ENCODE peak calls at places on chromosomes 6 and 20, in four cellular contexts. P, I, O and E are unnamed samples.

GRCh38 chr6:5130135-5130866 is 45.2 kb downstream of the PPP1R3G start:
- DNase-seq in I (no peak), O (no peak), P (no peak), E (no peak)

GRCh38 chr6:27630727-27631613 is 158.1 kb upstream of the ZNF184 start:
- DNase-seq in P (peak; percentile 82), I (peak; percentile 94), O (peak; percentile 52), E (peak; percentile 74)

GRCh38 chr6:26175428-26176181 is 88.4 kb downstream of the HFE start:
- DNase-seq in O (no peak), I (peak; percentile 88), P (no peak), E (peak; percentile 72)

GRCh38 chr20:46959081-46959692 is 64.5 kb downstream of the EYA2 start:
- DNase-seq in I (no peak), P (no peak), O (no peak), E (peak; percentile 59)

GRCh38 chr6:35343092-35343834 is 905 bp downstream of the PPARD start:
- DNase-seq in O (peak; percentile 55), P (no peak), I (peak; percentile 84), E (no peak)

GRCh38 chr6:144737998-144738397 is 452.9 kb downstream of the UTRN start:
- DNase-seq in P (no peak), I (peak; percentile 28), O (no peak), E (no peak)

GRCh38 chr6:165847407-165848098 is 184.5 kb upstream of the PDE10A start:
- DNase-seq in P (no peak), O (no peak), I (peak; percentile 20), E (no peak)

GRCh38 chr6:75201901-75202672 is 3.8 kb downstream of the COL12A1 start:
- DNase-seq in I (no peak), O (peak; percentile 11), P (no peak), E (no peak)

GRCh38 chr20:37804584-37805566 is 98.1 kb upstream of the VSTM2L start:
- DNase-seq in I (no peak), O (peak; percentile 52), P (no peak), E (no peak)

GRCh38 chr6:36659271-36659670 is 19.2 kb upstream of the CDKN1A start:
- DNase-seq in I (no peak), O (no peak), P (no peak), E (no peak)

GRCh38 chr6:152272486-152272885 is 364.7 kb downstream of the SYNE1 start:
- DNase-seq in O (no peak), P (no peak), I (no peak), E (no peak)

GRCh38 chr20:63955281-63955845 is 853 bp downstream of the UCKL1 start:
- DNase-seq in O (peak; percentile 75), I (peak; percentile 62), P (no peak), E (peak; percentile 33)

GRCh38 chr6:25366785-25367657 is 87.8 kb downstream of the CARMIL1 start:
- DNase-seq in O (no peak), P (no peak), I (no peak), E (no peak)

GRCh38 chr6:41396335-41396734 is 60.9 kb downstream of the NCR2 start:
- DNase-seq in P (no peak), I (no peak), O (no peak), E (no peak)

GRCh38 chr20:53420061-53420460 is 173.6 kb downstream of the ZNF217 start:
- DNase-seq in I (no peak), O (no peak), P (no peak), E (no peak)

GRCh38 chr20:16189371-16189770 is 383.9 kb downstream of the KIF16B start:
- DNase-seq in O (no peak), P (no peak), I (no peak), E (no peak)

GRCh38 chr20:32906200-32906599 is 47.5 kb downstream of the EFCAB8 start:
- DNase-seq in I (no peak), P (no peak), O (no peak), E (no peak)

GRCh38 chr6:5728726-5729434 is 277.8 kb downstream of the NRN1 start:
- DNase-seq in I (no peak), P (no peak), O (no peak), E (no peak)

GRCh38 chr6:153980176-153980575 is 58.9 kb upstream of the OPRM1 start:
- DNase-seq in I (no peak), P (no peak), O (no peak), E (no peak)

GRCh38 chr6:89581669-89582068 is 56.9 kb downstream of the LYRM2 start:
- DNase-seq in P (no peak), I (no peak), O (no peak), E (no peak)

GRCh38 chr6:45690846-45691245 is 313.1 kb upstream of the SUPT3H start:
- DNase-seq in I (no peak), O (no peak), P (no peak), E (no peak)

GRCh38 chr20:62964700-62965099 is 12.2 kb downstream of the SLC17A9 start:
- DNase-seq in P (no peak), O (no peak), I (no peak), E (no peak)

GRCh38 chr6:22437665-22438064 is 131.7 kb upstream of the HDGFL1 start:
- DNase-seq in I (no peak), O (no peak), P (no peak), E (no peak)

GRCh38 chr6:122758927-122759334 is 20.6 kb upstream of the FABP7 start:
- DNase-seq in P (no peak), O (no peak), I (no peak), E (no peak)

GRCh38 chr6:152863618-152864326 is 113.2 kb downstream of the VIP start:
- DNase-seq in O (peak; percentile 36), I (peak; percentile 88), P (no peak), E (peak; percentile 74)

GRCh38 chr6:40552926-40553325 is 34.2 kb downstream of the LRFN2 start:
- DNase-seq in P (no peak), O (no peak), I (no peak), E (no peak)

GRCh38 chr6:36735110-36735971 is 37.7 kb downstream of the RAB44 start:
- DNase-seq in P (no peak), O (no peak), I (no peak), E (no peak)

GRCh38 chr6:138086573-138087196 is 20.5 kb downstream of the PERP start:
- DNase-seq in I (no peak), O (no peak), P (peak; percentile 50), E (peak; percentile 95)

GRCh38 chr6:158854214-158855101 is 35.3 kb upstream of the EZR start:
- DNase-seq in P (no peak), O (no peak), I (peak; percentile 83), E (peak; percentile 35)

GRCh38 chr6:54916858-54917257 is 70.3 kb downstream of the FAM83B start:
- DNase-seq in O (no peak), I (no peak), P (no peak), E (no peak)

GRCh38 chr6:133983099-133983939 is 30.3 kb downstream of the TBPL1 start:
- DNase-seq in P (no peak), O (no peak), I (peak; percentile 72), E (peak; percentile 28)

GRCh38 chr6:56851541-56852248 is 103.2 kb upstream of the BEND6 start:
- DNase-seq in O (peak; percentile 66), P (no peak), I (peak; percentile 55), E (peak; percentile 72)

GRCh38 chr6:43952746-43953145 is 174.5 kb downstream of the MRPL14 start:
- DNase-seq in P (no peak), I (peak; percentile 80), O (no peak), E (peak; percentile 29)

GRCh38 chr6:127952831-127953230 is 52.0 kb upstream of the THEMIS start:
- DNase-seq in P (no peak), O (no peak), I (no peak), E (no peak)

GRCh38 chr20:63124782-63125580 is 91.0 kb downstream of the YTHDF1 start:
- DNase-seq in P (no peak), O (no peak), I (no peak), E (no peak)

GRCh38 chr6:81818778-81819491 is 66.5 kb upstream of the TENT5A start:
- DNase-seq in O (no peak), I (no peak), P (no peak), E (no peak)

GRCh38 chr6:18384621-18385020 is 2.5 kb upstream of the RNF144B start:
- DNase-seq in O (no peak), P (no peak), I (no peak), E (no peak)

GRCh38 chr6:18387061-18387721 is at the start of gene RNF144B:
- DNase-seq in P (peak; percentile 88), I (no peak), O (peak; percentile 72), E (peak; percentile 94)

GRCh38 chr6:18388252-18388651 is 1.1 kb downstream of the RNF144B start:
- DNase-seq in O (no peak), I (no peak), P (no peak), E (no peak)

GRCh38 chr6:18388942-18389341 is 1.8 kb downstream of the RNF144B start:
- DNase-seq in P (no peak), O (no peak), I (no peak), E (peak; percentile 82)

GRCh38 chr6:18386302-18386976 is 711 bp upstream of the RNF144B start:
- DNase-seq in O (no peak), P (no peak), I (no peak), E (peak; percentile 90)
- TF ChIP-seq POLR2AphosphoS5 in O (no peak), P (no peak), I (no peak), E (no peak)

GRCh38 chr20:25496165-25496967 is 88.9 kb downstream of the GINS1 start:
- DNase-seq in I (no peak), O (no peak), P (no peak), E (no peak)

GRCh38 chr20:25495189-25495824 is 87.8 kb downstream of the GINS1 start:
- DNase-seq in P (no peak), I (no peak), O (no peak), E (no peak)

GRCh38 chr20:25498280-25498606 is 87.1 kb downstream of the NINL start:
- DNase-seq in I (no peak), O (no peak), P (no peak), E (no peak)

GRCh38 chr20:25497586-25498279 is 87.6 kb downstream of the NINL start:
- DNase-seq in I (no peak), O (no peak), P (no peak), E (no peak)

GRCh38 chr20:25496968-25497401 is 88.3 kb downstream of the NINL start:
- DNase-seq in I (no peak), P (no peak), O (no peak), E (no peak)
- TF ChIP-seq TAF1 in I (no peak), P (no peak), O (no peak), E (no peak)

DNA sequence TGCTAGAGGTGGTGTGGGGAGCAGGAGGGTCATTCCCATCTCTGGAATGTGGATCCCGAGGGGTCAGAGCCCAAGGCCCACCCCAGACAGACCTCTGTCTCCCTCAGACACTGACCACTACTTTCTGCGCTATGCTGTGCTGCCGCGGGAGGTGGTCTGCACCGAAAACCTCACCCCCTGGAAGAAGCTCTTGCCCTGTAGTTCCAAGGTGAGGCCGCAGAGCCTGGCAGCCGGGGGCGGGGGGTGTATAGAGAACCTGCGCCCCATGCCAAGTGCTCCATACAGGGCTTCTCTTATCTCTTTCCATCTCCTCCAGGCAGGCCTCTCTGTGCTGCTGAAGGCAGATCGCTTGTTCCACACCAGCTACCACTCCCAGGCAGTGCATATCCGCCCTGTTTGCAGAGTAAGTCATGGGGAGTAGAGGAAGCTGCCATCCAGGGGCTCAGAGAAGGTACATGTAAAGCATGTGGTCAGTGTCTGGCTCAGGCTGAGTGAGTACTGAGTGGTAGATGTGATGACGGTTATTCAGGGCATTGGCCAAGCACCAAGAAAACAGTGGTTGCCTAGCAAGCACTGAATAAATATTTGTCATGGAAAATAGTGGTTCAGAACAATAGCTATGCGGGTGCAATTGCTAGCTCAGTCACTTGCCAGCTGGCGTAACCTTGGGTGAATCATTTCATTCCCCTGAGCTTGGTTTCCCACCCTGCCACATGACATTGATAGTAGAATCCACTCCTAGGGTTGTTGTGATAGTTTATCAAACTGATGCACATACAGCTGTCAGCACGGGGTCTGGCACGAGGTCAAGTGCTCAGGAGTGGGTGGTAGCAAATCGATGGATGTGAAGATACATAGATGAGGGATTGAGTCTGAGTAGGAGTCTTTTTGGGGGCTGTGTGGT is 3.5 kb downstream of the PIGT start:
- DNase-seq in I (no peak), O (no peak), P (no peak), E (peak; percentile 35)
- TF ChIP-seq POLR2AphosphoS5 in I (no peak), O (no peak), P (no peak), E (no peak)

GRCh38 chr20:50302463-50303041 is 111.9 kb downstream of the CEBPB start:
- DNase-seq in I (no peak), O (no peak), P (no peak), E (no peak)
- TF ChIP-seq TAF1 in I (no peak), O (no peak), P (no peak), E (no peak)